ENCODE peak calls at places on chromosomes 11 and 22, in six cellular contexts. One of them, this sample, is unnamed.

GRCh38 chr22:39475902-39476301 is 19.1 kb downstream of the MGAT3 start:
- DNase-seq in esophagus squamous epithelium: no peak
- DNase-seq in mesenchymal stem cell: no peak
- DNase-seq in lung microvascular endothelial cell: no peak
- DNase-seq in mesothelial cell of epicardium: no peak
- DNase-seq in DMS53: no peak
- DNase-seq in this sample: no peak

GRCh38 chr22:46002757-46003270 is 25.9 kb upstream of the WNT7B start:
- DNase-seq in DMS53: peak
- DNase-seq in mesothelial cell of epicardium: no peak
- DNase-seq in lung microvascular endothelial cell: no peak
- DNase-seq in esophagus squamous epithelium: no peak
- DNase-seq in mesenchymal stem cell: peak
- DNase-seq in this sample: no peak

GRCh38 chr22:42958937-42959336 is 56.0 kb downstream of the PACSIN2 start:
- DNase-seq in DMS53: no peak
- DNase-seq in esophagus squamous epithelium: no peak
- DNase-seq in mesenchymal stem cell: no peak
- DNase-seq in mesothelial cell of epicardium: no peak
- DNase-seq in lung microvascular endothelial cell: no peak
- DNase-seq in this sample: no peak

GRCh38 chr11:12674571-12674935 is 332 bp downstream of the TEAD1 start:
- DNase-seq in DMS53: peak
- DNase-seq in esophagus squamous epithelium: no peak
- DNase-seq in mesenchymal stem cell: no peak
- DNase-seq in mesothelial cell of epicardium: no peak
- DNase-seq in lung microvascular endothelial cell: no peak
- DNase-seq in this sample: no peak

GRCh38 chr11:79173615-79174014 is 267.2 kb downstream of the TENM4 start:
- DNase-seq in mesenchymal stem cell: peak
- DNase-seq in esophagus squamous epithelium: no peak
- DNase-seq in lung microvascular endothelial cell: no peak
- DNase-seq in mesothelial cell of epicardium: no peak
- DNase-seq in DMS53: no peak
- DNase-seq in this sample: peak

GRCh38 chr11:27717801-27718229 is 17.6 kb upstream of the BDNF start:
- DNase-seq in mesothelial cell of epicardium: no peak
- DNase-seq in DMS53: peak
- DNase-seq in lung microvascular endothelial cell: no peak
- DNase-seq in esophagus squamous epithelium: no peak
- DNase-seq in mesenchymal stem cell: peak
- DNase-seq in this sample: no peak

GRCh38 chr11:12017243-12017678 is 8.8 kb upstream of the DKK3 start:
- DNase-seq in DMS53: no peak
- DNase-seq in esophagus squamous epithelium: no peak
- DNase-seq in mesenchymal stem cell: peak
- DNase-seq in lung microvascular endothelial cell: peak
- DNase-seq in mesothelial cell of epicardium: no peak
- DNase-seq in this sample: no peak

GRCh38 chr11:118923721-118924587 is 1.8 kb downstream of the BCL9L start:
- DNase-seq in esophagus squamous epithelium: no peak
- DNase-seq in mesothelial cell of epicardium: no peak
- DNase-seq in mesenchymal stem cell: no peak
- DNase-seq in DMS53: no peak
- DNase-seq in lung microvascular endothelial cell: no peak
- DNase-seq in this sample: no peak

GRCh38 chr22:37378642-37379058 is 48.6 kb downstream of the ELFN2 start:
- DNase-seq in mesothelial cell of epicardium: no peak
- DNase-seq in DMS53: no peak
- DNase-seq in esophagus squamous epithelium: no peak
- DNase-seq in lung microvascular endothelial cell: no peak
- DNase-seq in mesenchymal stem cell: no peak
- DNase-seq in this sample: no peak

GRCh38 chr11:121555172-121555571 is 102.4 kb upstream of the SORL1-AS1 start:
- DNase-seq in mesothelial cell of epicardium: no peak
- DNase-seq in DMS53: no peak
- DNase-seq in lung microvascular endothelial cell: no peak
- DNase-seq in esophagus squamous epithelium: no peak
- DNase-seq in mesenchymal stem cell: no peak
- DNase-seq in this sample: no peak

GRCh38 chr22:26536056-26536761 is 23.9 kb upstream of the TFIP11 start:
- DNase-seq in DMS53: no peak
- DNase-seq in esophagus squamous epithelium: no peak
- DNase-seq in mesothelial cell of epicardium: no peak
- DNase-seq in lung microvascular endothelial cell: no peak
- DNase-seq in mesenchymal stem cell: no peak
- DNase-seq in this sample: no peak

GRCh38 chr11:31254411-31254810 is 115.1 kb downstream of the DCDC1 start:
- DNase-seq in DMS53: no peak
- DNase-seq in lung microvascular endothelial cell: no peak
- DNase-seq in mesothelial cell of epicardium: no peak
- DNase-seq in esophagus squamous epithelium: no peak
- DNase-seq in mesenchymal stem cell: no peak
- DNase-seq in this sample: no peak

This sample was measured in retinal pigment epithelial cell.